ENCODE peak calls at places on chromosome 3, in eight cellular contexts. One of them, this sample, is unnamed.

GRCh38 chr3:195441476-195441970 is 1.3 kb downstream of the ACAP2 start:
- DNase-seq in NCI-H1417: no peak
- DNase-seq in NCI-H2081: no peak
- DNase-seq in AG08395: peak
- DNase-seq in effector memory CD8-positive, alpha-beta T cell: no peak
- DNase-seq in ACHN: peak
- DNase-seq in lung microvascular endothelial cell: peak
- DNase-seq in amniotic stem cell: no peak
- DNase-seq in this sample: no peak

GRCh38 chr3:170410428-170411029 is 8.1 kb upstream of the CLDN11 start:
- DNase-seq in NCI-H1417: peak
- DNase-seq in NCI-H2081: peak
- DNase-seq in AG08395: peak
- DNase-seq in effector memory CD8-positive, alpha-beta T cell: no peak
- DNase-seq in ACHN: peak
- DNase-seq in lung microvascular endothelial cell: peak
- DNase-seq in amniotic stem cell: no peak
- DNase-seq in this sample: no peak

GRCh38 chr3:129596194-129597086 is 10.0 kb downstream of the PLXND1 start:
- DNase-seq in NCI-H1417: peak
- DNase-seq in NCI-H2081: no peak
- DNase-seq in AG08395: peak
- DNase-seq in effector memory CD8-positive, alpha-beta T cell: no peak
- DNase-seq in ACHN: no peak
- DNase-seq in lung microvascular endothelial cell: peak
- DNase-seq in amniotic stem cell: peak
- DNase-seq in this sample: peak

GRCh38 chr3:45554001-45554691 is 40.4 kb upstream of the LIMD1 start:
- DNase-seq in NCI-H1417: no peak
- DNase-seq in NCI-H2081: no peak
- DNase-seq in AG08395: no peak
- DNase-seq in effector memory CD8-positive, alpha-beta T cell: no peak
- DNase-seq in ACHN: no peak
- DNase-seq in lung microvascular endothelial cell: peak
- DNase-seq in amniotic stem cell: no peak
- DNase-seq in this sample: peak

GRCh38 chr3:72155391-72156064 is 370.6 kb upstream of the PROK2 start:
- DNase-seq in NCI-H1417: no peak
- DNase-seq in NCI-H2081: no peak
- DNase-seq in AG08395: peak
- DNase-seq in effector memory CD8-positive, alpha-beta T cell: no peak
- DNase-seq in ACHN: no peak
- DNase-seq in lung microvascular endothelial cell: peak
- DNase-seq in amniotic stem cell: peak
- DNase-seq in this sample: no peak

GRCh38 chr3:193894121-193894863 is 241.7 kb upstream of the HES1 start:
- DNase-seq in NCI-H1417: no peak
- DNase-seq in NCI-H2081: no peak
- DNase-seq in AG08395: no peak
- DNase-seq in effector memory CD8-positive, alpha-beta T cell: no peak
- DNase-seq in ACHN: no peak
- DNase-seq in lung microvascular endothelial cell: no peak
- DNase-seq in amniotic stem cell: no peak
- DNase-seq in this sample: no peak

GRCh38 chr3:190865419-190865818 is 2.9 kb upstream of the GMNC start:
- DNase-seq in NCI-H1417: no peak
- DNase-seq in NCI-H2081: no peak
- DNase-seq in AG08395: no peak
- DNase-seq in effector memory CD8-positive, alpha-beta T cell: no peak
- DNase-seq in ACHN: peak
- DNase-seq in lung microvascular endothelial cell: no peak
- DNase-seq in amniotic stem cell: no peak
- DNase-seq in this sample: no peak

GRCh38 chr3:126679318-126679751 is 24.4 kb upstream of the TXNRD3 start:
- DNase-seq in NCI-H1417: peak
- DNase-seq in NCI-H2081: peak
- DNase-seq in AG08395: peak
- DNase-seq in effector memory CD8-positive, alpha-beta T cell: peak
- DNase-seq in ACHN: peak
- DNase-seq in lung microvascular endothelial cell: peak
- DNase-seq in amniotic stem cell: peak
- DNase-seq in this sample: peak